ENCODE peak calls at places on chromosomes 11 and 22, in eight cellular contexts. K is GM06990; L is pancreas; G is activated naive CD4-positive, alpha-beta T cell; M is SK-N-SH; E is NCI-H2029 treated with DMSO at 0.1 percent for 48 hours; D is CD4-positive, alpha-beta memory T cell; W is stimulated activated CD4-positive, alpha-beta T cell treated with anti-CD3 and anti-CD28 coated beads, Interleukin-1b, Interleukin-23, amount 100 ng/mL, for 24 hours. S is an unnamed sample.

GRCh38 chr22:17575681-17576080 is 12.4 kb downstream of the SLC25A18 start:
- DNase-seq in M (no peak), K (no peak), L (no peak), G (no peak), D (no peak), W (no peak), E (no peak), S (no peak)

GRCh38 chr11:33868646-33869461 is 23.0 kb downstream of the LMO2 start:
- DNase-seq in G (no peak), D (no peak), M (no peak), L (no peak), W (no peak), K (peak), E (no peak), S (no peak)

GRCh38 chr22:50186181-50186731 is 543 bp downstream of the TRABD start:
- DNase-seq in L (peak), D (no peak), M (peak), G (no peak), W (no peak), K (no peak), E (no peak), S (no peak)

GRCh38 chr11:115721309-115722007 is 217.2 kb upstream of the CADM1 start:
- DNase-seq in G (no peak), D (no peak), M (no peak), W (no peak), E (no peak), K (no peak), L (no peak), S (no peak)

GRCh38 chr11:103744496-103745153 is 291.8 kb upstream of the DDI1 start:
- DNase-seq in E (no peak), K (no peak), M (no peak), L (no peak), W (no peak), G (no peak), D (no peak), S (no peak)

GRCh38 chr11:124817036-124817435 is 16.8 kb upstream of the MSANTD2 start:
- DNase-seq in M (no peak), K (no peak), D (no peak), L (no peak), E (no peak), W (no peak), G (no peak), S (no peak)

GRCh38 chr11:128200467-128200866 is 386.9 kb downstream of the ETS1 start:
- DNase-seq in D (no peak), E (no peak), K (no peak), L (no peak), M (no peak), W (no peak), G (no peak), S (no peak)

GRCh38 chr11:113204280-113204679 is 110.1 kb upstream of the TTC12 start:
- DNase-seq in W (no peak), D (no peak), E (no peak), G (no peak), M (no peak), K (no peak), L (no peak), S (no peak)

GRCh38 chr11:58186938-58187337 is 1.9 kb upstream of the OR9Q2 start:
- DNase-seq in D (no peak), K (no peak), L (no peak), W (no peak), M (no peak), E (no peak), G (no peak), S (no peak)

GRCh38 chr11:16911186-16911585 is 103.0 kb downstream of the PLEKHA7 start:
- DNase-seq in W (no peak), E (no peak), D (no peak), M (no peak), G (no peak), L (no peak), K (no peak), S (no peak)

S was measured in CMK.